ENCODE peak calls at places on chromosomes 13 and 19, in seven cellular contexts. One of them, this sample, is unnamed.

GRCh38 chr13:113297370-113297871 is 382 bp downstream of the LAMP1 start:
- DNase-seq in retinal pigment epithelial cell: no peak
- DNase-seq in osteocyte: peak; percentile 86
- DNase-seq in AG08396: peak; percentile 36
- DNase-seq in Peyer's patch: peak; percentile 48
- DNase-seq in DMS79: no peak
- DNase-seq in stimulated activated naive CD8-positive, alpha-beta T cell treated with anti-CD3 and anti-CD28 coated beads, Interleukin-15, amount 100 ng/mL, for 72 hours: peak; percentile 69
- DNase-seq in this sample: peak; percentile 29

GRCh38 chr19:10863107-10863700 is 8.1 kb upstream of the CARM1 start:
- DNase-seq in AG08396: no peak
- DNase-seq in retinal pigment epithelial cell: peak; percentile 64
- DNase-seq in stimulated activated naive CD8-positive, alpha-beta T cell treated with anti-CD3 and anti-CD28 coated beads, Interleukin-15, amount 100 ng/mL, for 72 hours: no peak
- DNase-seq in osteocyte: no peak
- DNase-seq in DMS79: no peak
- DNase-seq in Peyer's patch: no peak
- DNase-seq in this sample: no peak

GRCh38 chr19:13906525-13906904 is 514 bp downstream of the CC2D1A start:
- DNase-seq in DMS79: no peak
- DNase-seq in Peyer's patch: peak; percentile 41
- DNase-seq in retinal pigment epithelial cell: no peak
- DNase-seq in osteocyte: no peak
- DNase-seq in stimulated activated naive CD8-positive, alpha-beta T cell treated with anti-CD3 and anti-CD28 coated beads, Interleukin-15, amount 100 ng/mL, for 72 hours: peak; percentile 31
- DNase-seq in AG08396: no peak
- DNase-seq in this sample: no peak

GRCh38 chr13:20525601-20526544 is at the start of gene CRYL1:
- DNase-seq in DMS79: no peak
- DNase-seq in osteocyte: no peak
- DNase-seq in Peyer's patch: peak; percentile 73
- DNase-seq in retinal pigment epithelial cell: no peak
- DNase-seq in stimulated activated naive CD8-positive, alpha-beta T cell treated with anti-CD3 and anti-CD28 coated beads, Interleukin-15, amount 100 ng/mL, for 72 hours: peak; percentile 57
- DNase-seq in AG08396: peak; percentile 89
- DNase-seq in this sample: peak; percentile 83

GRCh38 chr19:8269724-8270123 is 38.4 kb downstream of the CD320 start:
- DNase-seq in Peyer's patch: peak; percentile 15
- DNase-seq in DMS79: no peak
- DNase-seq in stimulated activated naive CD8-positive, alpha-beta T cell treated with anti-CD3 and anti-CD28 coated beads, Interleukin-15, amount 100 ng/mL, for 72 hours: no peak
- DNase-seq in AG08396: no peak
- DNase-seq in retinal pigment epithelial cell: no peak
- DNase-seq in osteocyte: no peak
- DNase-seq in this sample: no peak

GRCh38 chr13:25196971-25197370 is 24.9 kb upstream of the AMER2 start:
- DNase-seq in DMS79: no peak
- DNase-seq in Peyer's patch: no peak
- DNase-seq in osteocyte: no peak
- DNase-seq in AG08396: no peak
- DNase-seq in stimulated activated naive CD8-positive, alpha-beta T cell treated with anti-CD3 and anti-CD28 coated beads, Interleukin-15, amount 100 ng/mL, for 72 hours: no peak
- DNase-seq in retinal pigment epithelial cell: no peak
- DNase-seq in this sample: no peak

GRCh38 chr13:33953203-33953602 is 135.3 kb downstream of the RFC3 start:
- DNase-seq in Peyer's patch: no peak
- DNase-seq in retinal pigment epithelial cell: no peak
- DNase-seq in stimulated activated naive CD8-positive, alpha-beta T cell treated with anti-CD3 and anti-CD28 coated beads, Interleukin-15, amount 100 ng/mL, for 72 hours: no peak
- DNase-seq in AG08396: peak; percentile 6
- DNase-seq in osteocyte: no peak
- DNase-seq in DMS79: no peak
- DNase-seq in this sample: peak; percentile 44

GRCh38 chr13:64758520-64758919 is 2471.6 kb downstream of the PCDH9 start:
- DNase-seq in Peyer's patch: no peak
- DNase-seq in AG08396: no peak
- DNase-seq in osteocyte: no peak
- DNase-seq in retinal pigment epithelial cell: no peak
- DNase-seq in stimulated activated naive CD8-positive, alpha-beta T cell treated with anti-CD3 and anti-CD28 coated beads, Interleukin-15, amount 100 ng/mL, for 72 hours: no peak
- DNase-seq in DMS79: no peak
- DNase-seq in this sample: no peak

GRCh38 chr13:22278336-22278929 is 607.6 kb downstream of the FGF9 start:
- DNase-seq in stimulated activated naive CD8-positive, alpha-beta T cell treated with anti-CD3 and anti-CD28 coated beads, Interleukin-15, amount 100 ng/mL, for 72 hours: peak; percentile 57
- DNase-seq in retinal pigment epithelial cell: no peak
- DNase-seq in AG08396: peak; percentile 32
- DNase-seq in DMS79: no peak
- DNase-seq in Peyer's patch: peak; percentile 37
- DNase-seq in osteocyte: no peak
- DNase-seq in this sample: no peak

GRCh38 chr13:98858206-98858605 is 105.7 kb upstream of the SLC15A1 start:
- DNase-seq in retinal pigment epithelial cell: no peak
- DNase-seq in DMS79: no peak
- DNase-seq in stimulated activated naive CD8-positive, alpha-beta T cell treated with anti-CD3 and anti-CD28 coated beads, Interleukin-15, amount 100 ng/mL, for 72 hours: no peak
- DNase-seq in osteocyte: no peak
- DNase-seq in Peyer's patch: no peak
- DNase-seq in AG08396: no peak
- DNase-seq in this sample: no peak

GRCh38 chr19:17530586-17530985 is 19.1 kb downstream of the PGLS start:
- DNase-seq in DMS79: peak; percentile 32
- DNase-seq in AG08396: no peak
- DNase-seq in osteocyte: no peak
- DNase-seq in Peyer's patch: no peak
- DNase-seq in retinal pigment epithelial cell: no peak
- DNase-seq in stimulated activated naive CD8-positive, alpha-beta T cell treated with anti-CD3 and anti-CD28 coated beads, Interleukin-15, amount 100 ng/mL, for 72 hours: no peak
- DNase-seq in this sample: no peak

GRCh38 chr19:17772172-17772571 is 20.9 kb downstream of the FCHO1 start:
- DNase-seq in osteocyte: no peak
- DNase-seq in Peyer's patch: no peak
- DNase-seq in stimulated activated naive CD8-positive, alpha-beta T cell treated with anti-CD3 and anti-CD28 coated beads, Interleukin-15, amount 100 ng/mL, for 72 hours: no peak
- DNase-seq in retinal pigment epithelial cell: no peak
- DNase-seq in DMS79: no peak
- DNase-seq in AG08396: no peak
- DNase-seq in this sample: no peak

GRCh38 chr13:46211116-46211515 is 612 bp upstream of the LRRC63 start:
- DNase-seq in stimulated activated naive CD8-positive, alpha-beta T cell treated with anti-CD3 and anti-CD28 coated beads, Interleukin-15, amount 100 ng/mL, for 72 hours: peak; percentile 30
- DNase-seq in DMS79: peak; percentile 1
- DNase-seq in Peyer's patch: no peak
- DNase-seq in AG08396: no peak
- DNase-seq in osteocyte: no peak
- DNase-seq in retinal pigment epithelial cell: no peak
- DNase-seq in this sample: no peak

GRCh38 chr13:44814144-44814543 is 175.1 kb downstream of the NUFIP1 start:
- DNase-seq in stimulated activated naive CD8-positive, alpha-beta T cell treated with anti-CD3 and anti-CD28 coated beads, Interleukin-15, amount 100 ng/mL, for 72 hours: no peak
- DNase-seq in Peyer's patch: no peak
- DNase-seq in osteocyte: no peak
- DNase-seq in DMS79: no peak
- DNase-seq in AG08396: no peak
- DNase-seq in retinal pigment epithelial cell: no peak
- DNase-seq in this sample: no peak

GRCh38 chr19:18506101-18506534 is 15.8 kb downstream of the ELL start:
- DNase-seq in retinal pigment epithelial cell: no peak
- DNase-seq in stimulated activated naive CD8-positive, alpha-beta T cell treated with anti-CD3 and anti-CD28 coated beads, Interleukin-15, amount 100 ng/mL, for 72 hours: no peak
- DNase-seq in osteocyte: no peak
- DNase-seq in Peyer's patch: no peak
- DNase-seq in DMS79: no peak
- DNase-seq in AG08396: no peak
- DNase-seq in this sample: no peak

GRCh38 chr19:1229837-1230584 is 7.8 kb downstream of the CBARP start:
- DNase-seq in Peyer's patch: no peak
- DNase-seq in AG08396: no peak
- DNase-seq in osteocyte: no peak
- DNase-seq in DMS79: no peak
- DNase-seq in retinal pigment epithelial cell: no peak
- DNase-seq in stimulated activated naive CD8-positive, alpha-beta T cell treated with anti-CD3 and anti-CD28 coated beads, Interleukin-15, amount 100 ng/mL, for 72 hours: no peak
- DNase-seq in this sample: no peak

GRCh38 chr13:38944219-38944618 is 46.4 kb downstream of the STOML3 start:
- DNase-seq in AG08396: no peak
- DNase-seq in Peyer's patch: no peak
- DNase-seq in DMS79: no peak
- DNase-seq in osteocyte: no peak
- DNase-seq in stimulated activated naive CD8-positive, alpha-beta T cell treated with anti-CD3 and anti-CD28 coated beads, Interleukin-15, amount 100 ng/mL, for 72 hours: no peak
- DNase-seq in retinal pigment epithelial cell: no peak
- DNase-seq in this sample: no peak

GRCh38 chr13:70960841-70961443 is 852.7 kb upstream of the KLHL1 start:
- DNase-seq in stimulated activated naive CD8-positive, alpha-beta T cell treated with anti-CD3 and anti-CD28 coated beads, Interleukin-15, amount 100 ng/mL, for 72 hours: no peak
- DNase-seq in DMS79: no peak
- DNase-seq in AG08396: no peak
- DNase-seq in Peyer's patch: no peak
- DNase-seq in osteocyte: no peak
- DNase-seq in retinal pigment epithelial cell: no peak
- DNase-seq in this sample: peak; percentile 29

GRCh38 chr13:26300140-26300539 is 46.2 kb downstream of the CDK8 start:
- DNase-seq in osteocyte: no peak
- DNase-seq in retinal pigment epithelial cell: peak; percentile 8
- DNase-seq in DMS79: no peak
- DNase-seq in AG08396: peak; percentile 19
- DNase-seq in stimulated activated naive CD8-positive, alpha-beta T cell treated with anti-CD3 and anti-CD28 coated beads, Interleukin-15, amount 100 ng/mL, for 72 hours: no peak
- DNase-seq in Peyer's patch: no peak
- DNase-seq in this sample: no peak

GRCh38 chr13:28357846-28358496 is 137.0 kb downstream of the FLT1 start:
- DNase-seq in stimulated activated naive CD8-positive, alpha-beta T cell treated with anti-CD3 and anti-CD28 coated beads, Interleukin-15, amount 100 ng/mL, for 72 hours: no peak
- DNase-seq in osteocyte: no peak
- DNase-seq in DMS79: no peak
- DNase-seq in Peyer's patch: no peak
- DNase-seq in retinal pigment epithelial cell: no peak
- DNase-seq in AG08396: no peak
- DNase-seq in this sample: no peak

GRCh38 chr13:39963612-39964011 is 308.1 kb downstream of the COG6 start:
- DNase-seq in AG08396: no peak
- DNase-seq in osteocyte: no peak
- DNase-seq in DMS79: no peak
- DNase-seq in retinal pigment epithelial cell: no peak
- DNase-seq in Peyer's patch: no peak
- DNase-seq in stimulated activated naive CD8-positive, alpha-beta T cell treated with anti-CD3 and anti-CD28 coated beads, Interleukin-15, amount 100 ng/mL, for 72 hours: no peak
- DNase-seq in this sample: no peak

GRCh38 chr13:49927755-49928154 is 8.4 kb downstream of the SPRYD7 start:
- DNase-seq in retinal pigment epithelial cell: no peak
- DNase-seq in DMS79: no peak
- DNase-seq in osteocyte: no peak
- DNase-seq in AG08396: peak; percentile 23
- DNase-seq in stimulated activated naive CD8-positive, alpha-beta T cell treated with anti-CD3 and anti-CD28 coated beads, Interleukin-15, amount 100 ng/mL, for 72 hours: no peak
- DNase-seq in Peyer's patch: no peak
- DNase-seq in this sample: peak; percentile 4

GRCh38 chr13:25874907-25875306 is 176.9 kb downstream of the SHISA2 start:
- DNase-seq in osteocyte: no peak
- DNase-seq in Peyer's patch: peak; percentile 65
- DNase-seq in DMS79: no peak
- DNase-seq in stimulated activated naive CD8-positive, alpha-beta T cell treated with anti-CD3 and anti-CD28 coated beads, Interleukin-15, amount 100 ng/mL, for 72 hours: peak; percentile 73
- DNase-seq in retinal pigment epithelial cell: no peak
- DNase-seq in AG08396: no peak
- DNase-seq in this sample: no peak

GRCh38 chr19:28492616-28493015 is 720.3 kb downstream of the UQCRFS1 start:
- DNase-seq in Peyer's patch: no peak
- DNase-seq in retinal pigment epithelial cell: no peak
- DNase-seq in osteocyte: no peak
- DNase-seq in AG08396: no peak
- DNase-seq in stimulated activated naive CD8-positive, alpha-beta T cell treated with anti-CD3 and anti-CD28 coated beads, Interleukin-15, amount 100 ng/mL, for 72 hours: no peak
- DNase-seq in DMS79: no peak
- DNase-seq in this sample: no peak

This sample was measured in lung microvascular endothelial cell.